ENCODE peak calls at places on chromosomes 7 and 10, in seven cellular contexts. D, Y, G, T, S, P and O are unnamed samples.

GRCh38 chr7:24052572-24053223 is 231.3 kb upstream of the NPY start:
- DNase-seq in D (peak; percentile 41), Y (no peak), G (no peak), T (peak; percentile 70), S (peak; percentile 20), P (no peak), O (no peak)

GRCh38 chr7:28130277-28130676 is 50.3 kb downstream of the JAZF1 start:
- DNase-seq in D (no peak), Y (no peak), G (no peak), T (peak; percentile 86), S (peak; percentile 95), P (no peak), O (no peak)

GRCh38 chr7:3318874-3319273 is 17.8 kb downstream of the SDK1 start:
- DNase-seq in D (no peak), Y (no peak), G (no peak), T (no peak), S (no peak), P (no peak), O (no peak)

GRCh38 chr10:79142064-79142491 is 73.3 kb downstream of the ZMIZ1 start:
- DNase-seq in D (no peak), Y (no peak), G (no peak), T (peak; percentile 70), S (peak; percentile 85), P (no peak), O (no peak)

GRCh38 chr7:121084748-121085336 is 96.3 kb downstream of the CPED1 start:
- DNase-seq in D (no peak), Y (no peak), G (peak; percentile 16), T (peak; percentile 86), S (peak; percentile 96), P (no peak), O (no peak)

GRCh38 chr10:74249865-74250264 is 98.8 kb downstream of the ADK start:
- DNase-seq in D (no peak), Y (no peak), G (no peak), T (peak; percentile 17), S (peak; percentile 62), P (no peak), O (no peak)

GRCh38 chr7:4845740-4846142 is 16.1 kb downstream of the PAPOLB start:
- DNase-seq in D (no peak), Y (no peak), G (no peak), T (peak; percentile 14), S (no peak), P (no peak), O (peak; percentile 48)

GRCh38 chr10:61262486-61263261 is 190.5 kb downstream of the TMEM26 start:
- DNase-seq in D (no peak), Y (no peak), G (no peak), T (peak; percentile 84), S (peak; percentile 86), P (no peak), O (no peak)

GRCh38 chr10:80183436-80183835 is 21.9 kb downstream of the ANXA11 start:
- DNase-seq in D (no peak), Y (no peak), G (no peak), T (no peak), S (no peak), P (no peak), O (no peak)

GRCh38 chr7:142887282-142888015 is 1.9 kb upstream of the TRPV6 start:
- DNase-seq in D (no peak), Y (no peak), G (no peak), T (no peak), S (no peak), P (no peak), O (peak; percentile 25)

GRCh38 chr7:147432068-147432467 is 1158.5 kb upstream of the C7orf33 start:
- DNase-seq in D (no peak), Y (no peak), G (no peak), T (peak; percentile 25), S (peak; percentile 48), P (no peak), O (no peak)

GRCh38 chr10:49177391-49178355 is 10.5 kb downstream of the TMEM273 start:
- DNase-seq in D (no peak), Y (no peak), G (peak; percentile 21), T (peak; percentile 54), S (peak; percentile 96), P (peak; percentile 2), O (no peak)

GRCh38 chr7:121192834-121193233 is 136.0 kb upstream of the WNT16 start:
- DNase-seq in D (no peak), Y (no peak), G (no peak), T (peak; percentile 94), S (peak; percentile 20), P (no peak), O (no peak)

GRCh38 chr10:89440262-89440661 is 25.9 kb downstream of the IFIT5 start:
- DNase-seq in D (no peak), Y (peak; percentile 67), G (no peak), T (no peak), S (no peak), P (no peak), O (peak; percentile 69)

GRCh38 chr7:71601840-71602239 is 469.9 kb downstream of the GALNT17 start:
- DNase-seq in D (no peak), Y (no peak), G (no peak), T (peak; percentile 5), S (no peak), P (no peak), O (no peak)

GRCh38 chr7:12570529-12571461 is at the start of gene SCIN:
- DNase-seq in D (no peak), Y (peak; percentile 68), G (peak; percentile 34), T (peak; percentile 9), S (no peak), P (no peak), O (peak; percentile 83)

GRCh38 chr10:133238066-133238804 is 580 bp downstream of the VENTX start:
- DNase-seq in D (no peak), Y (no peak), G (no peak), T (no peak), S (no peak), P (no peak), O (no peak)

GRCh38 chr10:89086801-89087513 is 96.4 kb downstream of the FAS start:
- DNase-seq in D (peak; percentile 86), Y (peak; percentile 75), G (peak; percentile 6), T (peak; percentile 92), S (peak; percentile 82), P (no peak), O (peak; percentile 77)

GRCh38 chr10:113434315-113434714 is 118.5 kb upstream of the HABP2 start:
- DNase-seq in D (no peak), Y (no peak), G (no peak), T (no peak), S (no peak), P (no peak), O (no peak)

GRCh38 chr10:70513848-70514309 is 35.3 kb downstream of the PALD1 start:
- DNase-seq in D (no peak), Y (no peak), G (no peak), T (no peak), S (no peak), P (no peak), O (no peak)

GRCh38 chr10:95531994-95532399 is 29.2 kb downstream of the SORBS1 start:
- DNase-seq in D (no peak), Y (no peak), G (no peak), T (no peak), S (no peak), P (no peak), O (no peak)
- H3K4me1 ChIP-seq in D (no peaks in the 10 kb centered on the region), Y (peaks cover 36% of the 10 kb centered on the region), G (peaks cover 6% of the 10 kb centered on the region), T (no peaks in the 10 kb centered on the region), S (no peaks in the 10 kb centered on the region), P (peaks cover 11% of the 10 kb centered on the region), O (peaks cover 14% of the 10 kb centered on the region)

GRCh38 chr10:126903646-126904360 is 1.4 kb upstream of the DOCK1 start:
- DNase-seq in D (no peak), Y (no peak), G (no peak), T (no peak), S (no peak), P (no peak), O (no peak)

GRCh38 chr10:126906704-126907422 is 1.6 kb downstream of the DOCK1 start:
- DNase-seq in D (no peak), Y (no peak), G (no peak), T (no peak), S (no peak), P (no peak), O (no peak)

GRCh38 chr10:126904493-126904806 is 778 bp upstream of the DOCK1 start:
- DNase-seq in D (no peak), Y (no peak), G (no peak), T (no peak), S (no peak), P (no peak), O (no peak)

GRCh38 chr10:126905776-126906703 is 812 bp downstream of the DOCK1 start:
- DNase-seq in D (no peak), Y (no peak), G (peak; percentile 30), T (peak; percentile 55), S (peak; percentile 52), P (no peak), O (peak; percentile 75)

GRCh38 chr10:126904807-126905686 is at the start of gene DOCK1:
- DNase-seq in D (no peak), Y (peak; percentile 80), G (peak; percentile 75), T (peak; percentile 67), S (peak; percentile 68), P (no peak), O (peak; percentile 88)
- H3K4me3 ChIP-seq in D (no peak within 1 kb of the TSS), Y (peak within 1 kb of the TSS; percentile 77), G (peak within 1 kb of the TSS; percentile 87), T (peak within 1 kb of the TSS; percentile 67), S (peak within 1 kb of the TSS; percentile 62), P (peak within 1 kb of the TSS; percentile 84), O (peak within 1 kb of the TSS; percentile 79)

DNA sequence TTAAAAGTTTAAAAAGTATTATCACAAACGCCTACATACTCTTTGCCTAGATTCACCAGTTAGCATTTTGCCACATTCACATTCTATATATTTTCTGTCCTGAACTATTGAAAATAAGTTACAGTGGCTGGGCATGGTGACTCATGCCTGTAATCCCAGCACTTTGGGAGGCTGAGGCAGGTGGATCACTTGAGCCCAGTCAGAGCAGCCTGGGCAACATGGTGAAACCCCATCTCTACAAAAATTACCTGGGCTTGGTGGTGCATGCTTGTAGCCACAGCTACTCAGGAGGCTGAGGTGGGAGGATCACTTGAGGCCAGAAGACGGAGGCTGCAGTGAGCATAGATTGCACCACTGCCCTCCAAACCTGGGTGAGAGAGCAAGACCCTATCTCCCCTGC is 5.3 kb downstream of the ARPC1A start:
- DNase-seq in D (no peak), Y (no peak), G (no peak), T (no peak), S (no peak), P (no peak), O (no peak)
- H3K4me1 ChIP-seq in D (peaks cover 32% of the 10 kb centered on the region), Y (peaks cover 56% of the 10 kb centered on the region), G (peaks cover 41% of the 10 kb centered on the region), T (peaks cover 9% of the 10 kb centered on the region), S (peaks cover 6% of the 10 kb centered on the region), P (peaks cover 17% of the 10 kb centered on the region), O (peaks cover 36% of the 10 kb centered on the region)

DNA sequence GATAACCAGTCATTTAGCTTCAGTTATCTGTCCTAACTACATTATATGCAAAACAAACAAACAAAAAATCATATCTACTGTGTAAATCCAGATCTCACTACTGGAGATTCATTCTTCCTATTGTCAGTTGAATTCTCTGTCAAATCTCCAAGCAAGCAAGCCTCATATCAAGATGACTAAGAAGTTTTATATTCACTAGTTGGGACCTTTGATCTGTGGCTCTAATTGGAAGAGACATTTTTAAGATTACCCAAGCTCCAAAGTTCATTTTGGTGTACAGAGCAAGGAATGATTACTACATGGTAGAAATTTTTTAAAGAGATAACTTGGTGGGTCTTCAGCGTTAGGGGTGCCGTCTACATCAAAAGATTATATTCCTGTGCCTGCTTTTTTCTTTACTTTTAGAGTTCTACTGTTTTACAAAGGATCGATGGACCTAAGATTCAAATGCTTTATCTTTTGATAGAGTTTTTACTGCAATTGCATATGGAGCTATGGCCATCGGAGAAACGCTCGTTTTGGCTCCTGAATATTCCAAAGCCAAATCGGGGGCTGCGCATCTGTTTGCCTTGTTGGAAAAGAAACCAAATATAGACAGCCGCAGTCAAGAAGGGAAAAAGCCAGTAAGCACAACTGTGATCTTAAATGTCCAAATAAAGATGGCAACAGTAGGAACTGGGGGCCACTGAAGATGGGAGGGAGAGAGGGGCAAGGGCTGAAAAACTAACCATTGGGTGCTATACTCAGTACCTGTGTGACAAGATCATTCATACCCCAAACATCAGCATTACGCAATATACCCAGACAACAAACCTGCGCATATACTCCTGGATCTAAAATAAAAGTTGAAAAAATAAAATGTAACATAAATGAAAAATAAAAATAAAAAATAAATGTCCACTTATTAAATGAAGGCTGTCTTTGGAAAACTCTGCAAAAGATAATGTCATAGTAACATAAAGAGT is 47.9 kb downstream of the SP8 start:
- DNase-seq in D (no peak), Y (no peak), G (peak; percentile 43), T (no peak), S (no peak), P (no peak), O (no peak)
- H3K4me3 ChIP-seq in D (no peak overlapping the region), Y (no peak overlapping the region), G (peak overlapping the region; percentile 21), T (no peak overlapping the region), S (no peak overlapping the region), P (no peak overlapping the region), O (no peak overlapping the region)